ENCODE peak calls at places on chromosome 17, in seven cellular contexts. L, F, B, Y, T, I and X are unnamed samples.

GRCh38 chr17:50207792-50208567 is 6.5 kb upstream of the COL1A1 start:
- DNase-seq in T (no peak), F (peak; percentile 13), I (no peak), B (no peak), Y (no peak), L (peak; percentile 23), X (peak; percentile 13)

GRCh38 chr17:49555495-49556018 is 20.1 kb upstream of the NXPH3 start:
- DNase-seq in T (peak; percentile 20), Y (no peak), I (no peak), L (no peak), B (peak; percentile 73), F (no peak), X (no peak)

GRCh38 chr17:9291912-9292562 is 270.7 kb downstream of the NTN1 start:
- DNase-seq in T (peak; percentile 42), I (no peak), F (peak; percentile 57), B (peak; percentile 32), Y (no peak), L (peak; percentile 77), X (no peak)

GRCh38 chr17:10631048-10631700 is 25.9 kb downstream of the MYH3 start:
- DNase-seq in F (no peak), T (no peak), I (no peak), Y (no peak), L (no peak), B (peak; percentile 27), X (no peak)

GRCh38 chr17:16991349-16992009 is 19.6 kb upstream of the TNFRSF13B start:
- DNase-seq in F (peak; percentile 78), I (peak; percentile 81), L (peak; percentile 63), Y (no peak), T (peak; percentile 89), B (peak; percentile 87), X (peak; percentile 66)

GRCh38 chr17:56203430-56203829 is 50.2 kb downstream of the ANKFN1 start:
- DNase-seq in F (no peak), L (no peak), B (no peak), I (no peak), Y (no peak), T (no peak), X (no peak)

GRCh38 chr17:36599546-36600250 is 1.7 kb upstream of the MRM1 start:
- DNase-seq in T (no peak), F (no peak), I (no peak), Y (peak; percentile 75), L (no peak), B (no peak), X (no peak)

GRCh38 chr17:40343126-40344119 is 21.1 kb downstream of the GJD3 start:
- DNase-seq in L (peak; percentile 49), Y (no peak), F (no peak), I (no peak), B (no peak), T (no peak), X (no peak)

GRCh38 chr17:70787721-70788120 is 618.4 kb downstream of the KCNJ2 start:
- DNase-seq in I (no peak), F (no peak), B (no peak), Y (no peak), T (no peak), L (no peak), X (no peak)

GRCh38 chr17:65742433-65743312 is 181.2 kb upstream of the AXIN2 start:
- DNase-seq in I (no peak), Y (no peak), T (no peak), B (no peak), L (no peak), F (no peak), X (no peak)

GRCh38 chr17:18950944-18951905 is 740 bp upstream of the SLC5A10 start:
- DNase-seq in B (no peak), T (peak; percentile 41), F (no peak), I (no peak), Y (no peak), L (no peak), X (peak; percentile 11)

GRCh38 chr17:16313159-16314090 is 39.8 kb downstream of the CENPV start:
- DNase-seq in L (no peak), T (no peak), B (no peak), Y (no peak), I (no peak), F (no peak), X (no peak)

GRCh38 chr17:48002208-48002919 is 31.5 kb downstream of the CDK5RAP3 start:
- DNase-seq in L (no peak), B (no peak), T (no peak), I (no peak), Y (no peak), F (no peak), X (peak; percentile 64)

GRCh38 chr17:74449306-74449705 is 17.1 kb upstream of the CD300A start:
- DNase-seq in I (no peak), Y (no peak), B (no peak), F (no peak), T (no peak), L (no peak), X (no peak)

GRCh38 chr17:10614536-10615155 is 42.5 kb downstream of the MYH3 start:
- DNase-seq in F (peak; percentile 45), B (peak; percentile 42), T (no peak), I (no peak), Y (no peak), L (peak; percentile 27), X (no peak)

GRCh38 chr17:80294653-80295052 is 34.0 kb downstream of the RNF213 start:
- DNase-seq in L (no peak), F (no peak), T (no peak), Y (no peak), B (no peak), I (no peak), X (no peak)

GRCh38 chr17:74305865-74306654 is 20.0 kb upstream of the KIF19 start:
- DNase-seq in T (no peak), L (no peak), Y (no peak), I (no peak), B (no peak), F (no peak), X (no peak)

GRCh38 chr17:48062273-48062672 is 14.1 kb downstream of the NFE2L1 start:
- DNase-seq in B (no peak), F (no peak), L (no peak), I (no peak), T (no peak), Y (no peak), X (no peak)

GRCh38 chr17:73198201-73198929 is 5.5 kb downstream of the COG1 start:
- DNase-seq in T (no peak), Y (no peak), I (no peak), F (no peak), B (no peak), L (no peak), X (no peak)

GRCh38 chr17:73198930-73199260 is 6.0 kb downstream of the COG1 start:
- DNase-seq in T (no peak), Y (no peak), L (no peak), B (no peak), I (no peak), F (no peak), X (no peak)

GRCh38 chr17:73197141-73197540 is 4.3 kb downstream of the COG1 start:
- DNase-seq in T (no peak), I (no peak), Y (no peak), L (no peak), F (no peak), B (no peak), X (no peak)

GRCh38 chr17:73194514-73195222 is 1.8 kb downstream of the COG1 start:
- DNase-seq in F (no peak), I (no peak), B (no peak), Y (no peak), L (no peak), T (no peak), X (no peak)

GRCh38 chr17:73196500-73196899 is 3.6 kb downstream of the COG1 start:
- DNase-seq in I (no peak), Y (no peak), L (no peak), B (peak; percentile 77), F (no peak), T (peak; percentile 62), X (no peak)
- TF ChIP-seq CTCF in I (no peak), Y (no peak), L (no peak), B (no peak), F (no peak), T (no peak), X (no peak)

DNA sequence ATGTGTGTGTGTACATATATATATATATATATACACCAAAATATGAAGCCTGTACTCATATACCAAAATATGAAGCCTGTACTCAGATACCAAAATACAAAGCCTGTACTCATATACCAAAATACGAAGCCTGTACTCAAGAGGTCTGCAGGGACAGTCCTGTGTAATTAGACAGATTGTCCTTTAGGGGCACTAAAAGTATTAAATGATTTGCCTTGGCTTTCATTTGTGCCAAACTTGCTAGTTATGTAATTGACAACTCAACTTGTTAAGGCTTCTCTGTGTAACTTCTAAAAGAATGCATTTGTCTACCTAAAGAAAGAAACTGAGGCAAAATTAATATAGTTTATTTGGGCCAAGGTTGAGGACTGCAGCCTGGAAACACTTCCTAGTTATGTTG is 30.8 kb upstream of the DHX40 start:
- DNase-seq in F (no peak), Y (peak; percentile 5), I (no peak), B (no peak), T (no peak), L (no peak), X (no peak)
- TF ChIP-seq CTCF in F (no peak), Y (no peak), I (no peak), B (no peak), T (no peak), L (no peak), X (peak; percentile 25)

DNA sequence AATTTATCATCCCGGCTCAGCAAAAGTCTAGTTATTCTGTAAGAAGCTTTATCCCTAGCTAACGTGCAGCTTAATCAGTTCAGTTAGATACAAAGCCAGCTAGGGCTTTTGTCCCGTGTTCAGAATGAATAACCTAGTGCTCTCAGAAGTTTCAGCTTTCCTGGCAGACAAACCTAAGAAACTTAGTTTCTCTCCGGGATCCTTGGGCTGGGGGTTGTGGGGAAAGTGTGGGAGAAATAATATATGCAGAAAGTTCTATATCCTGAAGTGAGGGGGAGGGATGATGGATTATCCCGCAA is 475.7 kb upstream of the CCL2 start:
- DNase-seq in Y (no peak), L (no peak), B (no peak), T (no peak), I (no peak), F (no peak), X (no peak)
- TF ChIP-seq CTCF in Y (no peak), L (no peak), B (no peak), T (no peak), I (no peak), F (no peak), X (peak; percentile 74)

GRCh38 chr17:81338301-81339179 is 43.4 kb upstream of the SLC38A10 start:
- DNase-seq in F (no peak), B (no peak), I (no peak), L (no peak), Y (no peak), T (no peak), X (no peak)
- TF ChIP-seq CTCF in F (no peak), B (no peak), I (no peak), L (no peak), Y (no peak), T (no peak), X (no peak)

DNA sequence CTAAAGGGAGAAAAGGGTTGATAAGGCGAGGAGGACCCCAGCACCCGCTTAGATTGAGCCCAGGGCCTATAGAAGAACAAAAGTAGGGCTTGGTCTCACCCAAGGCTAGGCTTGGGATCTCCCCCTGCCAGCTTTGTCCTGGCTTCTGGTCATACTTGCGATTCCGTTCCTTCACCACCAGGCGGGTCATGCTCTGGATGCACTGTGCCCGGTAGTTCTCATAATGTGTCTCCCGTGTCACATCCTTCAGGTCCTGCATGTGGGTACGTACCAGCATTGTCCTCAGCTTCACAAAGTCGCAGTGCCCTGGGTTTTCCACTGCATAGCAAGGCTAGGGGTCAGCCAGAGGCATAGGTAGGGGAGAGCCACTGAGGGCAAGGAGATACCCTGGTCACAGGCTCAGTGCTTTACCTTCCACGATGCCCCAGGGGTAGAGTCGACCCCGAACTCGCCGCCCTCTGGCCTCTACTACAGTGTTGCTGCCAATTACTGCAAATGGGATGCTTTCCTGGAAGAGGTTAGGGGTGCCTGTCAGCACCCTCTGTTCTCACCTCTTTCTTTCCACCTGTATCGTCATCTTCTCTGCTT is 6.5 kb upstream of the MTMR4 start:
- DNase-seq in L (no peak), F (no peak), B (no peak), Y (no peak), I (no peak), T (no peak), X (no peak)
- TF ChIP-seq CTCF in L (no peak), F (peak; percentile 13), B (no peak), Y (no peak), I (no peak), T (no peak), X (peak; percentile 67)